ENCODE peak calls at places on chromosomes 5 and 9, in nine cellular contexts. K, F, R, Y, D, G, L, P and C are unnamed samples.

GRCh38 chr5:132497488-132497997 is 7.0 kb upstream of the IRF1 start:
- DNase-seq in R (peak; percentile 95), Y (peak; percentile 95), F (peak; percentile 91), D (no peak), G (peak; percentile 83), L (peak; percentile 49), K (peak; percentile 83), P (peak; percentile 86), C (no peak)

GRCh38 chr9:6355728-6356127 is 27.6 kb downstream of the TPD52L3 start:
- DNase-seq in L (no peak), P (peak; percentile 21), R (peak; percentile 84), G (no peak), F (no peak), Y (peak; percentile 68), D (no peak), K (no peak), C (no peak)

GRCh38 chr5:98576275-98576674 is 197.2 kb upstream of the RGMB start:
- DNase-seq in R (no peak), P (no peak), L (no peak), Y (no peak), D (no peak), F (no peak), G (no peak), K (no peak), C (no peak)

GRCh38 chr9:96087669-96088299 is 212.3 kb downstream of the ERCC6L2 start:
- DNase-seq in P (no peak), G (no peak), Y (no peak), D (no peak), R (no peak), F (peak; percentile 49), K (peak; percentile 27), L (no peak), C (no peak)

GRCh38 chr9:90608141-90608540 is 34.5 kb downstream of the DIRAS2 start:
- DNase-seq in D (no peak), G (no peak), P (no peak), R (no peak), Y (no peak), F (no peak), L (no peak), K (peak; percentile 18), C (no peak)

GRCh38 chr5:132470596-132470995 is 20.0 kb downstream of the IRF1 start:
- DNase-seq in F (no peak), K (no peak), D (no peak), R (no peak), G (peak; percentile 70), Y (no peak), P (no peak), L (no peak), C (peak; percentile 80)

GRCh38 chr9:38626006-38626405 is 5.6 kb upstream of the ANKRD18A start:
- DNase-seq in R (no peak), K (no peak), Y (no peak), D (no peak), P (no peak), L (no peak), F (no peak), G (no peak), C (no peak)

GRCh38 chr9:129610473-129611301 is 10.2 kb downstream of the C9orf50 start:
- DNase-seq in G (peak; percentile 94), K (peak; percentile 75), D (peak; percentile 66), P (no peak), L (peak; percentile 77), F (peak; percentile 96), Y (peak; percentile 54), R (peak; percentile 58), C (no peak)

GRCh38 chr9:119556129-119556875 is 187.1 kb upstream of the BRINP1 start:
- DNase-seq in R (peak; percentile 18), P (no peak), K (peak; percentile 74), G (peak; percentile 87), Y (peak; percentile 30), L (peak; percentile 80), D (no peak), F (peak; percentile 93), C (no peak)

GRCh38 chr5:181223041-181223728 is at the start of gene TRIM41:
- DNase-seq in K (peak; percentile 99), R (peak; percentile 98), P (peak; percentile 98), L (peak; percentile 98), G (peak; percentile 100), Y (peak; percentile 99), D (peak; percentile 96), F (peak; percentile 100), C (peak; percentile 99)
- TF ChIP-seq CTCF in K (no peak), R (peak; percentile 30), P (no peak), L (no peak), G (no peak), Y (no peak), D (no peak), F (no peak), C (peak; percentile 22)

GRCh38 chr5:92403308-92403707 is 1020.2 kb upstream of the ARRDC3 start:
- DNase-seq in R (no peak), K (no peak), D (no peak), L (no peak), G (no peak), F (no peak), P (no peak), Y (no peak), C (no peak)

GRCh38 chr5:92402045-92402444 is 1018.9 kb upstream of the ARRDC3 start:
- DNase-seq in P (no peak), F (no peak), K (no peak), Y (peak; percentile 68), R (peak; percentile 62), L (no peak), D (no peak), G (no peak), C (no peak)

DNA sequence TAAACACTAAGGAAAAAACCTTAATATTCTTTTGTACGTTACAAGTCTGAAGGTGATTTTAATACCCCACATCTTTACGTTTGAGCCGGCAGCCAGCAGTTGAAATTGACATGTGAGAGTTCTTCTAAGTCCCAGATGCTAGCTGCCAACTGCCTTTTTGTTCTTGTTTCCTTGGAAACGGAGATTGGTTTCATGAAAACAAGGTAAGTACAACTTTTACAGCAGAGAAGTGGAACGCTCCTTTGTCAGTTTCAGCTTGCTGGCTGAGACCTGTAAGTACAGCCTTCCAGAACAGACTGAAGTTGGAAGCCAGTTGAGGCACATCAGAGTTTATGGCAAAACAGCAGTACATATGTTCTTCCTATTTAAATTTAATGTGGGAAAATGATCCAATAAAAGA is 1018.4 kb upstream of the ARRDC3 start:
- DNase-seq in K (no peak), F (no peak), Y (peak; percentile 76), R (peak; percentile 14), P (no peak), L (peak; percentile 43), G (no peak), D (no peak), C (no peak)
- TF ChIP-seq CTCF in K (no peak), F (no peak), Y (no peak), R (no peak), P (no peak), L (no peak), G (no peak), D (no peak), C (no peak)

GRCh38 chr5:171607863-171608262 is 177.8 kb upstream of the SMIM23 start:
- DNase-seq in Y (no peak), R (no peak), G (no peak), K (no peak), F (no peak), D (no peak), L (no peak), P (no peak), C (no peak)

GRCh38 chr5:171610686-171611085 is 174.9 kb upstream of the SMIM23 start:
- DNase-seq in G (no peak), R (no peak), D (no peak), Y (no peak), F (peak; percentile 32), K (no peak), L (no peak), P (no peak), C (no peak)

GRCh38 chr5:171604195-171604594 is 181.4 kb upstream of the SMIM23 start:
- DNase-seq in D (no peak), F (no peak), Y (no peak), K (no peak), P (no peak), L (no peak), G (no peak), R (no peak), C (no peak)

GRCh38 chr5:171610053-171610452 is 175.6 kb upstream of the SMIM23 start:
- DNase-seq in K (no peak), R (no peak), D (no peak), F (peak; percentile 26), G (no peak), P (no peak), L (no peak), Y (no peak), C (no peak)

GRCh38 chr5:171606414-171607024 is 179.1 kb upstream of the SMIM23 start:
- DNase-seq in Y (no peak), F (no peak), L (no peak), D (no peak), K (no peak), R (peak; percentile 10), P (no peak), G (no peak), C (no peak)
- TF ChIP-seq CTCF in Y (peak; percentile 31), F (no peak), L (no peak), D (no peak), K (peak; percentile 29), R (peak; percentile 27), P (peak; percentile 46), G (no peak), C (peak; percentile 65)

DNA sequence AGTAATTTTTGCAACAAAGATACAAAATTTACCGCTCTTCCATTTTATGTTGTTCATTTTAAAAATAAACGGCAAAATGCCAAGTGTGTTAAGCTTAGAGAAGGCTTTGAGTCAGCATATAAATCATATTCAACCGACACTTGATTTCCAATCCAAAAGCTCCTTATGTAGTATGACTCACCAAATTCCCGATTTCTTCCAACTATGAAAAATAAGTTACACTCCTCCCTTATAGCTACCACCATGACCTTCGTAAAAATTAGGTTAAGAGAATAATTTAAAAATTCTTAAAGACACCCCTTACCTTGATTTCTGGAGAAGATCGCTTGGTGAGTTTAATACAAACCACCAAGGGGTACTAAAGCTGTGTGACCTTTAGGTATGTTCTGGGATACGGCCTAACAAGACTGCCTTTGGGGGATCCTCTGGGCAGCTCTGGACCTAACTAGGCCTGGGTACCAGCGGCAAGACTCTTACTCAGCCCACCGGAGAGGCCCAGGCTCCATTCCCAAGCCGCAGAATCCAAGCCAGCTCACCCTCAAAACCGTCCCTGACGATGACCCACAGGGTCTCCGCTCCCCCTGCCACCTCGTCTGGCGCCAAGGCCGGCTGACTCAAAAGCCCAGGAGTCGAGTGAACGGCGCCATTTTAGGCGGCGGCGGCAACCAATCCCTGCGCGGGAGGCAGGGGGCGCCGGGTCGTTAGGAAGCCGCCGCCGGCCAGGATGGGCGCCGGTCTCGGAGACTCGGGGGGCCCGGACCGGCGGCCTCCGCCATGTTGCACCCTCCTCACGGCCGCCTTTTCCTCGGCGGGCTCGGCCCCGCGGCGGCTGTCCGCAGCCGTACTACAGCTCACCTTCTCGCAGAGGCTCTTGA is 731 bp downstream of the PPP2CA start:
- DNase-seq in L (peak; percentile 61), K (peak; percentile 76), G (peak; percentile 92), D (peak; percentile 42), P (no peak), R (peak; percentile 87), F (peak; percentile 91), Y (peak; percentile 82), C (no peak)
- TF ChIP-seq CTCF in L (no peak), K (peak; percentile 26), G (no peak), D (no peak), P (no peak), R (peak; percentile 28), F (no peak), Y (no peak), C (peak; percentile 65)

GRCh38 chr5:78537821-78538220 is 110.8 kb downstream of the LHFPL2 start:
- DNase-seq in Y (peak; percentile 56), K (peak; percentile 42), L (no peak), G (no peak), D (no peak), F (peak; percentile 80), R (peak; percentile 68), P (no peak), C (no peak)
- TF ChIP-seq CTCF in Y (peak; percentile 61), K (no peak), L (peak; percentile 30), G (peak; percentile 39), D (no peak), F (no peak), R (peak; percentile 71), P (peak; percentile 67), C (peak; percentile 80)